ENCODE peak calls at places on chromosome 17, in four cellular contexts. F, L, O and D are unnamed samples.

GRCh38 chr17:71790791-71791190 is 330.0 kb upstream of the SOX9 start:
- DNase-seq in F (no peak), L (no peak), O (no peak), D (no peak)

GRCh38 chr17:14303343-14304221 is 2.7 kb downstream of the HS3ST3B1 start:
- DNase-seq in F (peak), L (no peak), O (no peak), D (no peak)

GRCh38 chr17:48721009-48721402 is 1.3 kb downstream of the PRAC1 start:
- DNase-seq in F (no peak), L (no peak), O (no peak), D (no peak)

GRCh38 chr17:44522883-44523671 is 19.9 kb upstream of the GPATCH8 start:
- DNase-seq in F (peak), L (peak), O (no peak), D (no peak)

GRCh38 chr17:31508310-31509094 is 117.0 kb downstream of the RAB11FIP4 start:
- DNase-seq in F (peak), L (peak), O (no peak), D (no peak)

GRCh38 chr17:44314869-44315661 is 6.7 kb downstream of the RUNDC3A start:
- DNase-seq in F (no peak), L (peak), O (no peak), D (no peak)

GRCh38 chr17:37060966-37061365 is 112.2 kb downstream of the AATF start:
- DNase-seq in F (no peak), L (no peak), O (no peak), D (no peak)

GRCh38 chr17:76811028-76811427 is 57.2 kb upstream of the MGAT5B start:
- DNase-seq in F (no peak), L (no peak), O (no peak), D (no peak)

GRCh38 chr17:1906622-1907021 is 76.8 kb downstream of the RPA1 start:
- DNase-seq in F (no peak), L (no peak), O (no peak), D (no peak)

GRCh38 chr17:55672585-55673501 is 49.8 kb downstream of the TMEM100 start:
- DNase-seq in F (no peak), L (no peak), O (no peak), D (no peak)

GRCh38 chr17:50818266-50818665 is 17.1 kb upstream of the WFIKKN2 start:
- DNase-seq in F (no peak), L (no peak), O (no peak), D (no peak)

GRCh38 chr17:62882284-62882683 is 74.2 kb upstream of the MARCHF10 start:
- DNase-seq in F (no peak), L (no peak), O (no peak), D (no peak)

GRCh38 chr17:50682441-50682840 is 25.3 kb downstream of the ANKRD40 start:
- DNase-seq in F (no peak), L (no peak), O (no peak), D (no peak)

GRCh38 chr17:51191895-51192294 is 25.7 kb downstream of the NME2 start:
- DNase-seq in F (no peak), L (no peak), O (no peak), D (no peak)

GRCh38 chr17:5126719-5127488 is 11.1 kb downstream of the USP6 start:
- DNase-seq in F (no peak), L (no peak), O (no peak), D (no peak)

GRCh38 chr17:72516772-72517399 is 396.1 kb downstream of the SOX9 start:
- DNase-seq in F (no peak), L (no peak), O (no peak), D (no peak)

GRCh38 chr17:61461586-61461966 is 9.4 kb downstream of the TBX4 start:
- DNase-seq in F (no peak), L (no peak), O (no peak), D (no peak)

GRCh38 chr17:81086789-81087551 is 52.0 kb downstream of the BAIAP2 start:
- DNase-seq in F (no peak), L (no peak), O (no peak), D (no peak)

GRCh38 chr17:55466671-55467070 is 44.6 kb downstream of the SMIM36 start:
- DNase-seq in F (no peak), L (peak), O (no peak), D (no peak)

GRCh38 chr17:42553866-42554249 is 1.1 kb downstream of the HSD17B1 start:
- DNase-seq in F (no peak), L (no peak), O (no peak), D (no peak)

GRCh38 chr17:77690271-77691161 is 268.0 kb upstream of the TNRC6C start:
- DNase-seq in F (no peak), L (peak), O (peak), D (no peak)

GRCh38 chr17:10992097-10992496 is 154.2 kb upstream of the PIRT start:
- DNase-seq in F (no peak), L (no peak), O (no peak), D (no peak)

GRCh38 chr17:82821554-82821953 is 18.3 kb downstream of the ZNF750 start:
- DNase-seq in F (no peak), L (no peak), O (no peak), D (no peak)

GRCh38 chr17:14301761-14302401 is 1.0 kb downstream of the HS3ST3B1 start:
- DNase-seq in F (peak), L (peak), O (no peak), D (no peak)

GRCh38 chr17:27207073-27207511 is 86.8 kb upstream of the WSB1 start:
- DNase-seq in F (no peak), L (no peak), O (no peak), D (peak)

GRCh38 chr17:66522591-66523272 is 220.3 kb downstream of the PRKCA start:
- DNase-seq in F (no peak), L (no peak), O (no peak), D (no peak)

GRCh38 chr17:17842111-17842876 is 5.5 kb upstream of the SREBF1 start:
- DNase-seq in F (no peak), L (no peak), O (no peak), D (no peak)

GRCh38 chr17:75754378-75755204 is 10.4 kb downstream of the GALK1 start:
- DNase-seq in F (no peak), L (no peak), O (no peak), D (no peak)

GRCh38 chr17:83182620-83183063 is 103.2 kb downstream of the METRNL start:
- DNase-seq in F (no peak), L (no peak), O (no peak), D (no peak)

GRCh38 chr17:66952031-66952524 is 12.4 kb upstream of the CACNG4 start:
- DNase-seq in F (no peak), L (no peak), O (peak), D (peak)

GRCh38 chr17:65664296-65664695 is 102.8 kb upstream of the AXIN2 start:
- DNase-seq in F (no peak), L (no peak), O (no peak), D (no peak)